ENCODE peak calls at places on chromosomes 3 and 15, in five cellular contexts. G, Z, E, P and M are unnamed samples. For H3K4me1, the result is how much of the 10 kb centered on the place peaks cover.

GRCh38 chr3:168995129-168995528 is 668.4 kb downstream of the MECOM start:
- DNase-seq in E (no peak), Z (no peak), G (no peak), P (no peak), M (no peak)

GRCh38 chr3:46440531-46441294 is 24.0 kb downstream of the LTF start:
- DNase-seq in E (no peak), Z (no peak), P (peak), G (no peak), M (peak)

GRCh38 chr3:82055792-82056191 is 294.3 kb upstream of the GBE1 start:
- DNase-seq in Z (peak), E (no peak), G (no peak), P (no peak), M (peak)

GRCh38 chr3:193040836-193041672 is 123.4 kb upstream of the MB21D2 start:
- DNase-seq in G (no peak), E (peak), P (peak), Z (peak), M (peak)

GRCh38 chr3:14907043-14907966 is 40.1 kb upstream of the NR2C2 start:
- DNase-seq in E (no peak), G (peak), P (no peak), Z (no peak), M (no peak)

GRCh38 chr3:112390783-112391641 is 58.1 kb downstream of the CD200 start:
- DNase-seq in Z (no peak), P (peak), G (no peak), E (peak), M (peak)

GRCh38 chr3:72436863-72437592 is 411.2 kb downstream of the SHQ1 start:
- DNase-seq in Z (no peak), P (peak), E (no peak), G (no peak), M (no peak)

GRCh38 chr3:34419801-34420200 is 621.4 kb downstream of the PDCD6IP start:
- DNase-seq in E (peak), G (no peak), Z (peak), P (no peak), M (peak)

GRCh38 chr3:51974277-51974962 is 444 bp upstream of the ABHD14A start:
- DNase-seq in P (no peak), Z (no peak), E (no peak), G (no peak), M (no peak)

GRCh38 chr3:72127213-72127612 is 342.3 kb upstream of the PROK2 start:
- DNase-seq in G (no peak), E (no peak), P (no peak), Z (no peak), M (no peak)

GRCh38 chr15:45129651-45130129 is at the start of the genes DUOX1 and DUOXA1:
- DNase-seq in Z (peak), E (no peak), P (peak), G (no peak), M (peak)

GRCh38 chr3:72756900-72757299 is 91.3 kb downstream of the SHQ1 start:
- DNase-seq in P (peak), E (no peak), G (no peak), Z (no peak), M (no peak)

GRCh38 chr3:17233398-17233800 is 348.6 kb downstream of the PLCL2 start:
- DNase-seq in Z (peak), E (peak), P (peak), G (no peak), M (peak)

GRCh38 chr3:126129408-126129891 is 45.5 kb upstream of the SLC41A3 start:
- DNase-seq in G (peak), Z (no peak), E (no peak), P (no peak), M (no peak)

GRCh38 chr3:128553560-128553959 is 60.6 kb upstream of the GATA2 start:
- DNase-seq in P (no peak), Z (no peak), E (no peak), G (peak), M (no peak)

GRCh38 chr3:19931180-19931692 is 2.8 kb downstream of the EFHB start:
- DNase-seq in Z (no peak), E (no peak), G (no peak), P (no peak), M (no peak)

GRCh38 chr3:118803096-118803476 is 231.6 kb downstream of the IGSF11 start:
- DNase-seq in G (no peak), E (no peak), Z (no peak), P (no peak), M (no peak)

GRCh38 chr15:99305761-99306505 is 54.7 kb downstream of the LRRC28 start:
- DNase-seq in P (no peak), G (no peak), Z (peak), E (peak), M (peak)

GRCh38 chr15:22989576-22990477 is 9.7 kb upstream of the CYFIP1 start:
- DNase-seq in P (no peak), G (peak), E (no peak), Z (no peak), M (peak)

GRCh38 chr15:98684995-98685525 is 36.7 kb downstream of the IGF1R start:
- DNase-seq in P (no peak), E (no peak), G (no peak), Z (no peak), M (no peak)

GRCh38 chr3:15572138-15572537 is 29.2 kb downstream of the HACL1 start:
- DNase-seq in P (no peak), Z (no peak), E (no peak), G (no peak), M (peak)

GRCh38 chr15:82681371-82681770 is 28.3 kb downstream of the AP3B2 start:
- DNase-seq in P (no peak), Z (no peak), G (peak), E (no peak), M (no peak)

GRCh38 chr15:86077070-86077469 is 2.6 kb upstream of the AGBL1 start:
- DNase-seq in G (no peak), E (no peak), Z (no peak), P (no peak), M (peak)

GRCh38 chr15:98501192-98501591 is 147.1 kb upstream of the IGF1R start:
- DNase-seq in E (no peak), Z (no peak), P (no peak), G (no peak), M (no peak)

GRCh38 chr3:192467230-192468186 is 259.8 kb downstream of the FGF12 start:
- DNase-seq in G (no peak), Z (peak), E (peak), P (peak), M (peak)

GRCh38 chr3:107241217-107241616 is 136.0 kb upstream of the CCDC54 start:
- DNase-seq in Z (peak), P (peak), G (no peak), E (peak), M (peak)

GRCh38 chr3:24689353-24689752 is 194.7 kb upstream of the THRB start:
- DNase-seq in E (no peak), P (no peak), G (no peak), Z (no peak), M (peak)

GRCh38 chr3:44920081-44920480 is 45.7 kb downstream of the TGM4 start:
- DNase-seq in E (no peak), P (no peak), Z (no peak), G (peak), M (no peak)

DNA sequence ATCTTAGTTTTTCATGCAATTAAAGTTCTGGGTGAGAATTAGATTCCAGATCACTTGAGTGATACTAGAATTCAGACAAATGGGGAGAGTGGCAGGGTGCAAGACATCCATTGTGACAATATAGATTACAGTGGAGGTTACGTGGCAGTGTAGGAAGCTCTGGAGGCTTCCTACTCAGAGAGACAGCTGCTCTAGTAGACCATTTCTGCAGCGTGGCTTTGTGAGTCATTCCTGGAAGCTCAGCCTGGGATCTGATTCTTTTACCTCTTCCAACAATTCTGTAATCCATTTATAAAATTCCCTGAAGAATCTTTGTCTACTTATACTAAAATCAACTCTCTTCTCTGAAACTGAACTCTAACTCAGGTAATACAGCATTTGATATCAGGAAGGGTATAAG is 90.4 kb upstream of the ASB14 start:
- DNase-seq in P (no peak), G (no peak), Z (no peak), E (no peak), M (peak)
- H3K27ac ChIP-seq in P (no peak), G (no peak), Z (no peak), E (no peak), M (no peak)

GRCh38 chr15:51735611-51736010 is 1.8 kb downstream of the LYSMD2 start:
- DNase-seq in G (no peak), Z (no peak), P (peak), E (no peak), M (no peak)

GRCh38 chr15:51731549-51732267 is 5.7 kb downstream of the LYSMD2 start:
- DNase-seq in G (no peak), E (no peak), P (peak), Z (no peak), M (no peak)

GRCh38 chr15:51736069-51736468 is 1.4 kb downstream of the LYSMD2 start:
- DNase-seq in E (no peak), P (no peak), G (no peak), Z (no peak), M (no peak)

GRCh38 chr15:51735211-51735610 is 2.2 kb downstream of the LYSMD2 start:
- DNase-seq in P (peak), Z (no peak), G (no peak), E (no peak), M (no peak)

GRCh38 chr15:51732661-51733060 is 4.8 kb downstream of the LYSMD2 start:
- DNase-seq in P (no peak), Z (no peak), G (no peak), E (no peak), M (no peak)
- H3K4me1 ChIP-seq in P (half or more), Z (under half), G (under half), E (under half), M (under half)

GRCh38 chr3:30698549-30698948 is 92.1 kb downstream of the TGFBR2 start:
- DNase-seq in P (no peak), Z (no peak), G (no peak), E (no peak), M (no peak)

GRCh38 chr3:30694668-30695067 is 88.3 kb downstream of the TGFBR2 start:
- DNase-seq in E (no peak), G (no peak), Z (no peak), P (no peak), M (no peak)

GRCh38 chr3:30695302-30696061 is 89.1 kb downstream of the TGFBR2 start:
- DNase-seq in P (no peak), E (no peak), G (no peak), Z (no peak), M (no peak)

GRCh38 chr3:30696403-30696819 is 90.0 kb downstream of the TGFBR2 start:
- DNase-seq in E (no peak), Z (peak), G (no peak), P (no peak), M (no peak)

DNA sequence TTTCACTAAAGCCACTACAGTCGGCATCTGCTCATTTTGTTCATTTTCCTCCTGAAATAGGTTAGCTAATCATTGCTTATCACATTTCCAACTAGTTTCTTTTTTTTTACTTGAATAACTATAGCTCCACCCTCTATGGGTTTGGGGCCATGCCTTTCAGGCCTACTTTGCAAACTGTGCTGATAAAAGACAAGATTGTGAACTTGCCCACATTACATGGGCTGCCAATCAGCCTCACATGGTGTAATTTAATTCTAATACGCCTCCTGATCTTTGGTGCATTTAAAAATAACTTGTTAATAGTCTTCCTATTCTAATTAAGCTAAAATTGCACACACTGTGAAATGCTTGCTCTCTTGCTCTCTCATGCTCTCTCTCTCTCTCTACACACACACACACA is 90.5 kb downstream of the TGFBR2 start:
- DNase-seq in P (no peak), E (no peak), Z (no peak), G (no peak), M (no peak)
- H3K27ac ChIP-seq in P (no peak), E (no peak), Z (no peak), G (no peak), M (no peak)

GRCh38 chr3:189303584-189303983 is 131.8 kb downstream of the TPRG1 start:
- DNase-seq in G (no peak), Z (no peak), E (no peak), P (no peak), M (no peak)

GRCh38 chr3:189301479-189301878 is 129.7 kb downstream of the TPRG1 start:
- DNase-seq in P (no peak), E (no peak), G (no peak), Z (no peak), M (peak)

GRCh38 chr3:189298469-189299375 is 127.0 kb downstream of the TPRG1 start:
- DNase-seq in Z (no peak), P (peak), G (no peak), E (no peak), M (no peak)

GRCh38 chr3:189297957-189298356 is 126.2 kb downstream of the TPRG1 start:
- DNase-seq in P (no peak), E (no peak), Z (no peak), G (no peak), M (no peak)

DNA sequence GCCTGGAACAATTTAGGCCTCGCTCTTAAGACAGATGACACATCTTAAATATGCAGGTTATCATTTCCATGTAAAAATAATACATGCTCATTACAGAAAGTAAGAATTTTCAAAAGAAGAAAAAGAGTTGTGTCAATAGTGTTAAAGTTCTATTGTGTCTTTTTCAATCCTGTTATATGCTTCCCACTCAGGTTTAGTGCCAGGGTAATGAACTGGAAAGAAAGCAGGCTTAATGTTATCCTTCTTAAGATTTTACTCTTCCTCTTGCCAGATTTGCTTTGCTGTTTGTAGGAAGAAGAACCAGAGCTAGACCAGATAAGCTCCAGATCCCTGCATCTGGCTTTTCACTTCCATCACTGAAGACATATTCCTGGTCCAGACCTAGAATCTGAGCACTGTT is 128.6 kb downstream of the TPRG1 start:
- DNase-seq in E (no peak), G (no peak), Z (no peak), P (no peak), M (no peak)
- H3K4me1 ChIP-seq in E (under half), G (under half), Z (under half), P (under half), M (under half)

DNA sequence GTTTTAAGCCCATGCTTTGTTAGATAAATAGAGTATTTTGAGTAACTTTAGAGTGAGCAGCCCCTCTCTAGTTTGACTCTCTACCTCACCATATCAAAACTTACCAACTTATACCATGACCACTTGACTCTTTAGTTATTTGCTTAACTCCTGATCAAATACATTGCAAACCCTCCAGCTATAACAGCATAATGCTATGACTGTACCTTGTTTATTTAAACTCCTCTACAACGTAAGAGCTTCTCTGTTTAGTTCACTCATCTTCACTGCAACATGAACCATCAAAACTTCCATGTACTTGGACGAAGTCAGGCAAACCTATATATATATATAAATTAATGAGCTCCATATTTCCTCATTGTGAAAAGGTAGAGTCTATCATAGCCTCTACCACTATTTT is 218.2 kb downstream of the DPH6 start:
- DNase-seq in E (no peak), G (no peak), P (no peak), Z (no peak), M (no peak)
- H3K27ac ChIP-seq in E (no peak), G (no peak), P (no peak), Z (no peak), M (no peak)

DNA sequence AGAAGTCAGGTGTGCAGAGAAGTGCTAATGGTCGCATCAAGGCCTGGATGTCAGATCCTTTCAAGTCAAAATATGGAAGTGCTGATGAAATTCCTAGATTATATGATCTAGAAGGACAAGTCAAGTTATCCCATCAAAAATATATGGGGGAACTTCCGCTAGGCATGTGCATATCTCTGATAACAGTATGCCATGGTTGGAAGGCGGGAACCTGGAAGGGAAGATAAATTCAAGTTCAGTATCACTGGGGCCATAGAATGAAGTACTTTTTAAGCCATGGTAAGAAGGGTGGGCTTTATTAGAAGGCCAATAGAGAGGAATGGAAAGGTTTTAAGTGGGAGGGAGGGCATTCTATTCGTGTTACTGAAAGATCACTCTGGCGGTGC is 38.3 kb downstream of the MITF start:
- DNase-seq in Z (no peak), G (no peak), P (no peak), E (no peak), M (no peak)
- H3K4me1 ChIP-seq in Z (under half), G (under half), P (under half), E (under half), M (under half)

GRCh38 chr3:43496740-43497375 is 125.0 kb downstream of the ANO10 start:
- DNase-seq in E (no peak), P (no peak), G (no peak), Z (no peak), M (no peak)
- H3K27ac ChIP-seq in E (peak), P (no peak), G (no peak), Z (no peak), M (no peak)